ENCODE peak calls at places on chromosomes 3 and 15, in six cellular contexts. D, B, F, C, A and T are unnamed samples.

GRCh38 chr3:184977796-184978195 is 165.8 kb downstream of the VPS8 start:
- DNase-seq in C (no peak), B (no peak), D (no peak), A (no peak), F (no peak), T (no peak)

GRCh38 chr15:69061414-69061842 is 46.9 kb downstream of the NOX5 start:
- DNase-seq in B (no peak), D (peak; percentile 46), F (no peak), A (no peak), C (no peak), T (no peak)

GRCh38 chr3:101643861-101644613 is 32.9 kb downstream of the ZBTB11 start:
- DNase-seq in B (peak; percentile 70), F (peak; percentile 18), C (no peak), D (no peak), A (no peak), T (peak; percentile 90)

GRCh38 chr3:13040381-13041074 is 32.7 kb downstream of the IQSEC1 start:
- DNase-seq in A (no peak), C (no peak), B (no peak), F (no peak), D (peak; percentile 27), T (no peak)

GRCh38 chr3:17459470-17459993 is 282.9 kb downstream of the TBC1D5 start:
- DNase-seq in D (no peak), B (no peak), F (no peak), C (no peak), A (no peak), T (no peak)

GRCh38 chr15:57461541-57461940 is 85.2 kb downstream of the CGNL1 start:
- DNase-seq in A (no peak), D (no peak), B (no peak), C (no peak), F (no peak), T (no peak)

GRCh38 chr3:179446501-179446900 is 4.8 kb downstream of the GNB4 start:
- DNase-seq in B (peak; percentile 43), F (no peak), A (no peak), D (no peak), C (no peak), T (peak; percentile 50)

GRCh38 chr15:76346666-76347506 is 10.3 kb downstream of the ISL2 start:
- DNase-seq in C (no peak), D (no peak), A (no peak), B (no peak), F (no peak), T (peak; percentile 42)

GRCh38 chr15:45549831-45550230 is 27.3 kb upstream of the SLC30A4 start:
- DNase-seq in B (peak; percentile 40), F (peak; percentile 74), D (no peak), A (no peak), C (no peak), T (peak; percentile 51)

GRCh38 chr15:88274534-88275460 is 18.3 kb upstream of the NTRK3 start:
- DNase-seq in A (peak; percentile 23), C (peak; percentile 27), F (peak; percentile 87), B (peak; percentile 41), D (peak; percentile 77), T (peak; percentile 29)

GRCh38 chr15:51536965-51537574 is 85.5 kb downstream of the DMXL2 start:
- DNase-seq in F (peak; percentile 42), C (no peak), D (no peak), A (peak; percentile 8), B (peak; percentile 45), T (peak; percentile 9)

GRCh38 chr3:161474691-161475090 is 21.9 kb upstream of the OTOL1 start:
- DNase-seq in A (no peak), D (no peak), B (no peak), F (no peak), C (no peak), T (no peak)

GRCh38 chr3:151015762-151016161 is 43.2 kb upstream of the CLRN1 start:
- DNase-seq in D (no peak), F (peak; percentile 36), C (no peak), B (no peak), A (no peak), T (no peak)

GRCh38 chr3:184694266-184694665 is 17.6 kb downstream of the MAGEF1 start:
- DNase-seq in F (no peak), A (no peak), D (no peak), C (no peak), B (no peak), T (no peak)

GRCh38 chr3:178352300-178353021 is 183.8 kb upstream of the KCNMB2 start:
- DNase-seq in D (no peak), C (no peak), B (peak; percentile 94), A (no peak), F (peak; percentile 75), T (peak; percentile 90)

GRCh38 chr15:32905481-32905880 is 187.7 kb downstream of the GREM1 start:
- DNase-seq in C (no peak), D (no peak), F (peak; percentile 36), B (no peak), A (no peak), T (no peak)

GRCh38 chr3:100042577-100042981 is 71.7 kb downstream of the FILIP1L start:
- DNase-seq in C (no peak), A (no peak), D (no peak), F (no peak), B (peak; percentile 74), T (peak; percentile 31)

GRCh38 chr3:135516143-135516542 is 449.4 kb upstream of the PPP2R3A start:
- DNase-seq in F (peak; percentile 53), B (peak; percentile 3), C (no peak), A (no peak), D (peak; percentile 12), T (peak; percentile 45)

GRCh38 chr3:139328356-139328755 is 15.5 kb upstream of the MRPS22 start:
- DNase-seq in F (no peak), B (no peak), A (no peak), D (no peak), C (no peak), T (no peak)

GRCh38 chr3:122915300-122916055 is 112.1 kb downstream of the SEMA5B start:
- DNase-seq in A (no peak), C (no peak), B (no peak), D (no peak), F (no peak), T (no peak)

GRCh38 chr3:66350601-66351000 is 129.8 kb downstream of the SLC25A26 start:
- DNase-seq in B (peak; percentile 41), A (no peak), D (no peak), C (no peak), F (no peak), T (no peak)

GRCh38 chr15:67329984-67330733 is 75.6 kb downstream of the IQCH start:
- DNase-seq in A (no peak), F (no peak), D (no peak), C (no peak), B (peak; percentile 19), T (no peak)

GRCh38 chr3:188266581-188267274 is 112.8 kb downstream of the LPP start:
- DNase-seq in C (no peak), D (no peak), F (peak; percentile 67), B (peak; percentile 86), A (no peak), T (peak; percentile 88)

GRCh38 chr3:9279959-9280358 is 30.5 kb upstream of the SRGAP3 start:
- DNase-seq in A (no peak), C (no peak), D (no peak), B (peak; percentile 14), F (peak; percentile 74), T (peak; percentile 23)

GRCh38 chr3:77081240-77081661 is 41.4 kb downstream of the ROBO2 start:
- DNase-seq in B (peak; percentile 94), A (peak; percentile 20), D (no peak), F (no peak), C (no peak), T (no peak)

GRCh38 chr3:135736740-135737139 is 228.8 kb upstream of the PPP2R3A start:
- DNase-seq in A (peak; percentile 51), D (peak; percentile 47), F (no peak), B (no peak), C (no peak), T (peak; percentile 19)

GRCh38 chr3:143526016-143526540 is 322.2 kb downstream of the SLC9A9 start:
- DNase-seq in F (no peak), B (peak; percentile 25), D (no peak), C (no peak), A (no peak), T (peak; percentile 74)

GRCh38 chr15:79088426-79089205 is 2.0 kb downstream of the RASGRF1 start:
- DNase-seq in C (no peak), A (no peak), F (no peak), B (no peak), D (no peak), T (no peak)

GRCh38 chr3:11499144-11499543 is 144.6 kb downstream of the VGLL4 start:
- DNase-seq in B (peak; percentile 93), A (no peak), D (no peak), F (peak; percentile 82), C (no peak), T (peak; percentile 94)

GRCh38 chr15:74302821-74303359 is 64.6 kb downstream of the CYP11A1 start:
- DNase-seq in D (peak; percentile 95), B (peak; percentile 18), F (peak; percentile 62), C (peak; percentile 4), A (peak; percentile 61), T (no peak)

GRCh38 chr3:126908752-126909275 is 74.1 kb upstream of the PLXNA1 start:
- DNase-seq in D (no peak), B (no peak), F (no peak), C (no peak), A (no peak), T (peak; percentile 58)